ENCODE peak calls at places on chromosomes 2 and 18, in ten cellular contexts. V is activated T-cell treated with anti-CD3 and anti-CD28 coated beads for 24 hours, D is RKO, E is dorsolateral prefrontal cortex, X is WTC11, M is right cardiac atrium, C is mesothelial cell of epicardium, P is neuronal stem cell, U is AG20443, W is stomach. Q is an unnamed sample.

GRCh38 chr2:142395294-142395693 is 264.5 kb upstream of the LRP1B start:
- DNase-seq in V (no peak), D (no peak), E (no peak), X (no peak), M (no peak), C (no peak), P (no peak), U (no peak), W (no peak), Q (no peak)

GRCh38 chr18:79513381-79514081 is 117.8 kb downstream of the NFATC1 start:
- DNase-seq in V (no peak), D (no peak), E (no peak), X (no peak), M (peak; percentile 48), C (peak; percentile 29), P (no peak), U (no peak), W (peak; percentile 18), Q (no peak)

GRCh38 chr2:188303363-188304031 is 11.8 kb downstream of the GULP1 start:
- DNase-seq in V (no peak), D (peak; percentile 31), E (no peak), X (no peak), M (no peak), C (no peak), P (peak; percentile 41), U (peak; percentile 62), W (no peak), Q (no peak)

GRCh38 chr2:69716555-69717120 is 25.3 kb upstream of the ANXA4 start:
- DNase-seq in V (no peak), D (peak; percentile 25), E (no peak), X (no peak), M (no peak), C (no peak), P (no peak), U (peak; percentile 47), W (no peak), Q (no peak)

GRCh38 chr2:210715560-210715959 is 159.2 kb downstream of the CPS1 start:
- DNase-seq in V (no peak), D (no peak), E (no peak), X (no peak), M (no peak), C (no peak), P (no peak), U (no peak), W (no peak), Q (no peak)

GRCh38 chr2:67515021-67515420 is 117.9 kb downstream of the ETAA1 start:
- DNase-seq in V (no peak), D (no peak), E (no peak), X (no peak), M (no peak), C (no peak), P (no peak), U (no peak), W (no peak), Q (no peak)

GRCh38 chr2:40204268-40204667 is 247.6 kb downstream of the SLC8A1 start:
- DNase-seq in V (no peak), D (no peak), E (no peak), X (no peak), M (no peak), C (no peak), P (no peak), U (peak; percentile 34), W (no peak), Q (peak; percentile 19)

GRCh38 chr2:140454717-140455116 is 1674.5 kb upstream of the NXPH2 start:
- DNase-seq in V (no peak), D (peak; percentile 77), E (no peak), X (no peak), M (no peak), C (no peak), P (no peak), U (peak; percentile 78), W (no peak), Q (no peak)

GRCh38 chr2:162146906-162147305 is 5.1 kb downstream of the GCG start:
- DNase-seq in V (no peak), D (no peak), E (no peak), X (no peak), M (no peak), C (no peak), P (no peak), U (peak; percentile 21), W (no peak), Q (no peak)

GRCh38 chr2:215361876-215362561 is 50.2 kb downstream of the ATIC start:
- DNase-seq in V (no peak), D (no peak), E (no peak), X (no peak), M (no peak), C (no peak), P (no peak), U (no peak), W (no peak), Q (no peak)

GRCh38 chr2:200348897-200349563 is 42.5 kb downstream of the SPATS2L start:
- DNase-seq in V (no peak), D (no peak), E (no peak), X (no peak), M (no peak), C (no peak), P (no peak), U (no peak), W (no peak), Q (no peak)

GRCh38 chr2:191696960-191697359 is 19.0 kb downstream of the NABP1 start:
- DNase-seq in V (no peak), D (peak; percentile 56), E (no peak), X (no peak), M (no peak), C (no peak), P (no peak), U (no peak), W (no peak), Q (no peak)

GRCh38 chr18:5574843-5575242 is 31.0 kb upstream of the EPB41L3 start:
- DNase-seq in V (no peak), D (peak; percentile 4), E (no peak), X (no peak), M (no peak), C (no peak), P (no peak), U (no peak), W (no peak), Q (no peak)

GRCh38 chr2:164073053-164073757 is 337.4 kb upstream of the FIGN start:
- DNase-seq in V (no peak), D (no peak), E (no peak), X (no peak), M (no peak), C (no peak), P (no peak), U (peak; percentile 16), W (no peak), Q (no peak)

GRCh38 chr2:112006076-112006410 is 49.0 kb upstream of the TMEM87B start:
- DNase-seq in V (no peak), D (peak; percentile 64), E (no peak), X (no peak), M (no peak), C (no peak), P (no peak), U (peak; percentile 22), W (no peak), Q (no peak)

GRCh38 chr2:235542728-235543125 is 48.9 kb downstream of the AGAP1 start:
- DNase-seq in V (no peak), D (no peak), E (no peak), X (peak; percentile 62), M (no peak), C (no peak), P (no peak), U (no peak), W (peak; percentile 67), Q (no peak)

GRCh38 chr2:190637331-190637734 is 11.6 kb upstream of the NAB1 start:
- DNase-seq in V (no peak), D (no peak), E (no peak), X (no peak), M (no peak), C (no peak), P (no peak), U (peak; percentile 52), W (no peak), Q (no peak)

GRCh38 chr18:25230658-25231326 is 121.2 kb downstream of the ZNF521 start:
- DNase-seq in V (no peak), D (no peak), E (peak; percentile 47), X (no peak), M (peak; percentile 91), C (no peak), P (no peak), U (peak; percentile 89), W (peak; percentile 60), Q (no peak)

GRCh38 chr18:12838178-12838634 is 45.8 kb downstream of the PTPN2 start:
- DNase-seq in V (no peak), D (peak; percentile 23), E (no peak), X (no peak), M (no peak), C (no peak), P (no peak), U (peak; percentile 86), W (peak; percentile 60), Q (peak; percentile 13)

GRCh38 chr2:240464514-240465241 is 29.2 kb downstream of the GPC1 start:
- DNase-seq in V (no peak), D (no peak), E (peak; percentile 10), X (peak; percentile 8), M (peak; percentile 18), C (no peak), P (no peak), U (no peak), W (peak; percentile 21), Q (no peak)

GRCh38 chr2:55107428-55107827 is 57.2 kb upstream of the RTN4 start:
- DNase-seq in V (no peak), D (no peak), E (no peak), X (no peak), M (no peak), C (no peak), P (no peak), U (no peak), W (no peak), Q (no peak)

GRCh38 chr18:27363918-27364317 is 178.8 kb upstream of the CHST9 start:
- DNase-seq in V (no peak), D (peak; percentile 58), E (no peak), X (no peak), M (no peak), C (no peak), P (no peak), U (no peak), W (no peak), Q (peak; percentile 22)

GRCh38 chr2:26745609-26746327 is 18.3 kb upstream of the SLC35F6 start:
- DNase-seq in V (peak; percentile 71), D (peak; percentile 71), E (peak; percentile 86), X (peak; percentile 88), M (peak; percentile 93), C (peak; percentile 90), P (peak; percentile 82), U (peak; percentile 82), W (peak; percentile 89), Q (peak; percentile 83)

GRCh38 chr18:4510160-4510559 is 55.1 kb upstream of the DLGAP1 start:
- DNase-seq in V (no peak), D (no peak), E (no peak), X (no peak), M (peak; percentile 35), C (no peak), P (no peak), U (no peak), W (no peak), Q (no peak)

GRCh38 chr2:219475697-219476604 is 22.7 kb upstream of the GMPPA start:
- DNase-seq in V (peak; percentile 49), D (peak; percentile 32), E (peak; percentile 57), X (peak; percentile 86), M (peak; percentile 88), C (peak; percentile 84), P (peak; percentile 58), U (peak; percentile 85), W (peak; percentile 80), Q (peak; percentile 82)